ENCODE peak calls at places on chromosomes 6 and 20, in five cellular contexts. I, A, Y, E and J are unnamed samples. For H3K79me2, the result is how much of the 10 kb centered on the place peaks cover.

GRCh38 chr20:63322146-63322922 is 29.3 kb downstream of the COL20A1 start:
- DNase-seq in E (no peak), Y (no peak), A (no peak), I (no peak), J (no peak)

GRCh38 chr20:2745936-2746635 is 53.5 kb downstream of the EBF4 start:
- DNase-seq in E (no peak), Y (no peak), A (no peak), I (no peak), J (no peak)

GRCh38 chr6:15736023-15736696 is 73.3 kb upstream of the DTNBP1 start:
- DNase-seq in A (no peak), E (peak), Y (no peak), I (no peak), J (no peak)

GRCh38 chr20:4230185-4230584 is 214.8 kb upstream of the RNF24 start:
- DNase-seq in A (no peak), I (no peak), E (no peak), Y (no peak), J (no peak)

GRCh38 chr6:44201638-44202303 is 15.0 kb upstream of the MYMX start:
- DNase-seq in I (no peak), Y (no peak), A (no peak), E (peak), J (no peak)

GRCh38 chr6:113120577-113121285 is 736.4 kb upstream of the MARCKS start:
- DNase-seq in E (no peak), I (peak), Y (no peak), A (no peak), J (no peak)

GRCh38 chr20:47915495-47915894 is 130.2 kb upstream of the SULF2 start:
- DNase-seq in I (no peak), A (no peak), Y (no peak), E (no peak), J (no peak)

GRCh38 chr6:111771629-111772028 is 101.6 kb downstream of the FYN start:
- DNase-seq in E (no peak), A (no peak), I (no peak), Y (no peak), J (no peak)

GRCh38 chr20:24692429-24693190 is 223.2 kb downstream of the SYNDIG1 start:
- DNase-seq in I (no peak), Y (no peak), A (no peak), E (no peak), J (no peak)

GRCh38 chr20:4120921-4121321 is 105.6 kb upstream of the RNF24 start:
- DNase-seq in Y (no peak), I (no peak), E (no peak), A (no peak), J (no peak)

GRCh38 chr6:292506-293184 is 358 bp downstream of the DUSP22 start:
- DNase-seq in I (no peak), A (no peak), E (peak), Y (peak), J (peak)

GRCh38 chr20:24097051-24097450 is 108.5 kb upstream of the GGTLC1 start:
- DNase-seq in E (no peak), A (no peak), Y (no peak), I (no peak), J (no peak)

GRCh38 chr6:110528051-110528929 is 51.9 kb upstream of the SLC22A16 start:
- DNase-seq in E (peak), I (peak), A (no peak), Y (peak), J (peak)

GRCh38 chr6:946546-946945 is 253.6 kb upstream of the EXOC2 start:
- DNase-seq in A (no peak), I (no peak), Y (no peak), E (no peak), J (no peak)

GRCh38 chr20:4289875-4290274 is 274.5 kb upstream of the RNF24 start:
- DNase-seq in A (no peak), Y (no peak), E (no peak), I (peak), J (no peak)

GRCh38 chr20:61976650-61977332 is 88.9 kb downstream of the TAF4 start:
- DNase-seq in I (no peak), E (no peak), A (no peak), Y (no peak), J (no peak)

GRCh38 chr6:148309301-148309700 is 33.3 kb upstream of the SASH1 start:
- DNase-seq in I (no peak), E (no peak), A (no peak), Y (no peak), J (no peak)

GRCh38 chr6:36387440-36388303 is at the start of gene ETV7:
- DNase-seq in Y (no peak), A (no peak), E (no peak), I (no peak), J (no peak)

GRCh38 chr6:22717906-22718305 is 148.5 kb downstream of the HDGFL1 start:
- DNase-seq in E (no peak), Y (no peak), I (no peak), A (no peak), J (no peak)

GRCh38 chr6:132830236-132830799 is 15.9 kb downstream of the RPS12 start:
- DNase-seq in I (no peak), A (no peak), Y (no peak), E (peak), J (peak)

GRCh38 chr6:124131259-124131658 is 327.6 kb downstream of the NKAIN2 start:
- DNase-seq in Y (no peak), E (no peak), I (no peak), A (no peak), J (peak)

GRCh38 chr20:23568320-23569011 is at the start of gene CST9L:
- DNase-seq in Y (no peak), E (no peak), A (no peak), I (no peak), J (no peak)

GRCh38 chr6:90650041-90650948 is 63.4 kb upstream of the MAP3K7 start:
- DNase-seq in Y (no peak), A (no peak), E (no peak), I (no peak), J (no peak)

GRCh38 chr6:166364480-166364879 is 18.3 kb downstream of the MPC1 start:
- DNase-seq in Y (no peak), E (no peak), I (no peak), A (no peak), J (no peak)

GRCh38 chr20:57844626-57845596 is 135.1 kb upstream of the PMEPA1 start:
- DNase-seq in Y (no peak), A (no peak), E (no peak), I (no peak), J (no peak)

GRCh38 chr6:4381379-4381778 is 246.0 kb upstream of the ECI2 start:
- DNase-seq in E (no peak), Y (no peak), A (no peak), I (no peak), J (no peak)

GRCh38 chr20:14432597-14432996 is 95.2 kb upstream of the FLRT3 start:
- DNase-seq in Y (no peak), I (no peak), E (no peak), A (no peak), J (no peak)

GRCh38 chr20:31849306-31849930 is 4.0 kb upstream of the FOXS1 start:
- DNase-seq in A (no peak), I (no peak), E (no peak), Y (no peak), J (no peak)

GRCh38 chr6:72464246-72464645 is 157.6 kb upstream of the KCNQ5 start:
- DNase-seq in E (no peak), Y (no peak), A (no peak), I (no peak), J (no peak)

GRCh38 chr20:3616250-3616649 is 46.9 kb downstream of the GFRA4 start:
- DNase-seq in Y (no peak), E (no peak), A (no peak), I (no peak), J (no peak)

GRCh38 chr20:24445510-24446170 is 23.8 kb upstream of the SYNDIG1 start:
- DNase-seq in I (no peak), Y (no peak), E (no peak), A (no peak), J (no peak)

GRCh38 chr6:85674604-85675003 is 31.9 kb upstream of the SYNCRIP start:
- DNase-seq in I (no peak), A (no peak), E (peak), Y (no peak), J (no peak)

GRCh38 chr6:15417811-15418210 is 171.9 kb downstream of the JARID2 start:
- DNase-seq in I (no peak), Y (no peak), A (no peak), E (no peak), J (no peak)

GRCh38 chr20:26295006-26295405 is 598.4 kb upstream of the ZNF337 start:
- DNase-seq in I (no peak), Y (no peak), A (no peak), E (no peak), J (no peak)

GRCh38 chr6:5610640-5611039 is 349.3 kb downstream of the FARS2 start:
- DNase-seq in I (no peak), E (no peak), Y (no peak), A (no peak), J (no peak)

GRCh38 chr6:19333936-19334335 is 503.2 kb upstream of the ID4 start:
- DNase-seq in E (no peak), I (no peak), Y (no peak), A (no peak), J (no peak)

GRCh38 chr6:139982652-139983051 is 608.2 kb upstream of the CITED2 start:
- DNase-seq in E (no peak), A (no peak), I (no peak), Y (no peak), J (no peak)

GRCh38 chr6:24827970-24828369 is 29.3 kb upstream of the ARMH2 start:
- DNase-seq in Y (no peak), I (no peak), A (no peak), E (no peak), J (no peak)
- TF ChIP-seq SRF in Y (no peak), I (no peak), A (no peak), E (no peak), J (no peak)

DNA sequence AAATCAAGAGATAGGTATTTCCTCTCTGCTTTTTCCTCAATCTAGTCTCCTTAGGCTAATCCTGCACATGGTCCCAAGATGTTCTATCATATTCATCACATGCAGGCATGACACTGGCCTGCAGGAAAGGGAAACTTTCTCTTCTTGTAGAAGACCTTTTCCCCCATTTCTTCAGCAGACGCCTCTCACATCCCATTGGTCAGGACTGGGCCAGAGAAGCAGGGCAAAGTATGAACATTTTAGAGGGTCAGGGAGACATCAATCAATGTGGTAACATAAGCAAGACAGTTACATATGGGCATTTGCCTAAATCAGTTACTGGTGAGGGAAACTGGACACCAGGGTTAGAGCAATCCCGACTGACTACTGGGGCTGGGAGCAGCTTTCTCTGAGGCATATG is 90.1 kb downstream of the CRYBG1 start:
- DNase-seq in E (no peak), I (no peak), Y (no peak), A (no peak), J (no peak)
- H3K79me2 ChIP-seq in E (under half), I (under half), Y (under half), A (under half), J (under half)

DNA sequence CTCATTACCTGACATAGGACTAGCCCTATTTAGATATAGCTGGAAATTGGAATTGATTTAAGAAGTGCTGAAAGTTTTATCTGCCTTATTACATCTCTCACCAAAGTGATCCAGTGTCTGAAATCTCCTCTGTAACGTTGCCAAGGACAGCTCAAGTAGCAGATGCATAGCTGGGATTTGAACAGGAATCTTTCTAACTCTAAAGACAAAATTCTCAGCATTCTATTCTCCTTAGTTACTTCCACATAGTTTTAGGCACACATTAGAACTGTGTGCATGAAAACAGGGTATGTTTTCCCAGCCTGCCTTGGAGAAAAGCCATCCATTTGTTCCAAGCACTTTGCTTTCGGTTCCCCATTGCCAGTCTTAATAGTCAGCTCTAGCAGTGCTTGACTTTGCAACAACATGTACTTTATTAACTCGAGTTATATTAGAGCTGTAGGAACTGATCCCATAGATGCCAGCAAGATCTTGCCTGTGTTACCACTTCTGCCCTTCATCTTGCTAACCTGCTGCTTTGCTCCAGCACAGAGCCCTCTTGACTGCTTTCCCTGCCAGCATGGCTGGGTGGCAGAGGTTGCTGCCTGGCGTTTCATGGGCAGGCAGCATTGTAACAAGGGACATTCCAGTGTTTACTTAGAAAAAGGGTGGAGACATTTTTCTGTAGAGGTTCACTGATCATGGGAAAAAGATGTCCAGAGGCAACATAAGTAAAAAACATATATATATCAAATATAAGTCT is 56.1 kb upstream of the STMND1 start:
- DNase-seq in I (no peak), A (no peak), E (no peak), Y (no peak), J (no peak)
- TF ChIP-seq SRF in I (no peak), A (no peak), E (no peak), Y (no peak), J (no peak)

GRCh38 chr6:27126046-27126814 is 121.3 kb upstream of the PRSS16 start:
- DNase-seq in E (no peak), A (no peak), I (no peak), Y (no peak), J (no peak)
- H3K79me2 ChIP-seq in E (half or more), A (under half), I (under half), Y (under half), J (under half)

GRCh38 chr6:33885121-33886057 is 81.6 kb upstream of the MLN start:
- DNase-seq in I (peak), Y (no peak), A (no peak), E (no peak), J (no peak)
- TF ChIP-seq SRF in I (no peak), Y (no peak), A (no peak), E (no peak), J (no peak)

DNA sequence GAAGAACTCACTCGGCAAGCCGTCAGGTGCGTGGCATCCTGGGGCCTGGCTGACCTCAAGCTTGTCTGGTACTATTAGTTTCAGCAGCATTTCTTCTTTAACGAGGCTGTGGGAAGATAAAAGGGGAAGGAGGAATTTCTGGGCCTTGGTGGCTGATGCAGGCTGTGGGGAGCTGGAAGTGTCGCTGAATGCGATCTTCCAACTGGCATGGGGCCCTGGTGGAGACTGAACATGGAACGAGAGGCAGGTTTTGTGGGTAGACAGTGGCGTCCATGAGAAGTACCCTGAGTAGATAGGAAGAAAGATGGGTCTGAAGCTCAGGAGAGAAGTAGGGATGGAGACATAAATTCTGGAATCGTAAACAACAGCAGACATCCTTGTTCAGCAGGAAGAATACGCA is 23.9 kb downstream of the ERMARD start:
- DNase-seq in I (no peak), A (no peak), Y (no peak), E (no peak), J (no peak)
- H3K79me2 ChIP-seq in I (under half), A (under half), Y (under half), E (under half), J (under half)